ENCODE peak calls at places on chromosomes 3 and 15, in nine cellular contexts. P is AG09319; Y is heart right ventricle; A is neural crest cell; K is CD8-positive, alpha-beta T cell; X is lower leg skin; F is colonic mucosa; W is choroid plexus epithelial cell; R is OCI-LY7. G is an unnamed sample.

GRCh38 chr3:127217594-127218456 is 24.9 kb downstream of the PRR23E start:
- DNase-seq in P (peak), Y (no peak), A (no peak), K (no peak), X (no peak), F (no peak), W (no peak), R (no peak), G (peak)

GRCh38 chr3:38576131-38577088 is 73.1 kb downstream of the SCN5A start:
- DNase-seq in P (no peak), Y (no peak), A (no peak), K (no peak), X (no peak), F (no peak), W (no peak), R (no peak), G (no peak)

GRCh38 chr15:31390777-31391486 is 64.3 kb downstream of the KLF13 start:
- DNase-seq in P (no peak), Y (no peak), A (no peak), K (no peak), X (peak), F (peak), W (no peak), R (no peak), G (no peak)

GRCh38 chr3:98655666-98656065 is 62.3 kb upstream of the CPOX start:
- DNase-seq in P (no peak), Y (no peak), A (no peak), K (no peak), X (no peak), F (no peak), W (peak), R (no peak), G (no peak)

GRCh38 chr15:27993996-27994775 is 104.9 kb downstream of the OCA2 start:
- DNase-seq in P (no peak), Y (no peak), A (no peak), K (no peak), X (no peak), F (peak), W (no peak), R (no peak), G (no peak)

GRCh38 chr15:80970018-80970657 is 19.5 kb downstream of the MESD start:
- DNase-seq in P (no peak), Y (peak), A (peak), K (peak), X (peak), F (peak), W (peak), R (peak), G (peak)

GRCh38 chr3:190225186-190225692 is 97.0 kb downstream of the CLDN1 start:
- DNase-seq in P (peak), Y (no peak), A (no peak), K (no peak), X (no peak), F (no peak), W (peak), R (peak), G (peak)

GRCh38 chr3:10374311-10374710 is 53.4 kb upstream of the SEC13 start:
- DNase-seq in P (no peak), Y (no peak), A (no peak), K (no peak), X (no peak), F (no peak), W (no peak), R (no peak), G (no peak)

GRCh38 chr15:40441012-40441735 is 421 bp downstream of the BAHD1 start:
- DNase-seq in P (no peak), Y (peak), A (peak), K (no peak), X (no peak), F (no peak), W (no peak), R (peak), G (no peak)

GRCh38 chr15:49242820-49243219 is 72.8 kb downstream of the GALK2 start:
- DNase-seq in P (peak), Y (no peak), A (no peak), K (no peak), X (no peak), F (no peak), W (peak), R (no peak), G (peak)
- TF ChIP-seq CTCF in P (no peak), Y (no peak), A (no peak), K (no peak), X (no peak), F (no peak), W (no peak), R (no peak), G (no peak)

GRCh38 chr15:69476704-69477473 is 24.3 kb downstream of the RPLP1 start:
- DNase-seq in P (no peak), Y (no peak), A (no peak), K (no peak), X (no peak), F (no peak), W (no peak), R (no peak), G (no peak)

GRCh38 chr15:69472575-69472974 is 20.0 kb downstream of the RPLP1 start:
- DNase-seq in P (no peak), Y (no peak), A (no peak), K (no peak), X (no peak), F (no peak), W (no peak), R (no peak), G (no peak)

GRCh38 chr15:69475769-69476358 is 23.2 kb downstream of the RPLP1 start:
- DNase-seq in P (peak), Y (peak), A (peak), K (peak), X (peak), F (peak), W (peak), R (peak), G (peak)

GRCh38 chr15:69474291-69474690 is 21.7 kb downstream of the RPLP1 start:
- DNase-seq in P (no peak), Y (no peak), A (no peak), K (no peak), X (no peak), F (no peak), W (peak), R (no peak), G (no peak)

DNA sequence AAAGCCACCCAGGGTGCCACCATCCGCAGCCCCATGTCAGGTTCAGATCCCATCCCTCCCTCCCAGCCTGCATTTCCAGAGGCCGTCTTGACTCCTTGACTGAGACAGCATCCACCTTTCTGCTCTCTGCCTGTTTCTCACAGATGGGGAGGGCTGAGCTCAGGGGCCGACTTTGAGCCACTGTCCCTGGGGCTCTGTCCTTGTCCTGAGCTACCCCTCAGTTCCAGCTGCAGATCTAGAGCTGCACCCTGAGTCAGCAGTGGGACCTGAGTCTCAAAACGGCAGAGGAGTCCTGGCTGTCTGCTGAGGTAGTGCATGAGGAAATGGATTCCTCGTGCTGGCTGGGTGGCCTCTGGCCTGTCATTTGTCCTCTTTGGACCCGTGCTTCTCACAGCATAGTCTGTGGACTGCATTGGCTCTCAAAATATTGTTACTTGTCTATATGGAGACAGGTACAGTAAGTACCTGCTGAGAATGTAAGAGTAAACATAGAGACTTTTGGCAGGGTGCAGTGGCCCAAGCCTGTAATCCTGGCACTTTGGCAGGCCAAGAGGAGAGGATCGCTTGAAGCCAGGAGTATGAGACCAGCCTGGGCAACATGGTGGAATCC is 22.3 kb downstream of the RPLP1 start:
- DNase-seq in P (no peak), Y (no peak), A (no peak), K (no peak), X (no peak), F (no peak), W (no peak), R (no peak), G (no peak)
- TF ChIP-seq CTCF in P (no peak), Y (no peak), A (peak), K (no peak), X (no peak), F (no peak), W (peak), R (no peak), G (no peak)

GRCh38 chr3:60579734-60580133 is 671.5 kb downstream of the FHIT start:
- DNase-seq in P (peak), Y (no peak), A (no peak), K (no peak), X (no peak), F (no peak), W (peak), R (no peak), G (peak)

GRCh38 chr3:60578936-60579335 is 672.3 kb downstream of the FHIT start:
- DNase-seq in P (no peak), Y (no peak), A (no peak), K (no peak), X (no peak), F (no peak), W (no peak), R (no peak), G (peak)

GRCh38 chr3:60580826-60581225 is 670.4 kb downstream of the FHIT start:
- DNase-seq in P (no peak), Y (no peak), A (no peak), K (no peak), X (no peak), F (no peak), W (no peak), R (no peak), G (no peak)

GRCh38 chr3:60584250-60584649 is 667.0 kb downstream of the FHIT start:
- DNase-seq in P (no peak), Y (no peak), A (no peak), K (no peak), X (no peak), F (no peak), W (no peak), R (no peak), G (no peak)

DNA sequence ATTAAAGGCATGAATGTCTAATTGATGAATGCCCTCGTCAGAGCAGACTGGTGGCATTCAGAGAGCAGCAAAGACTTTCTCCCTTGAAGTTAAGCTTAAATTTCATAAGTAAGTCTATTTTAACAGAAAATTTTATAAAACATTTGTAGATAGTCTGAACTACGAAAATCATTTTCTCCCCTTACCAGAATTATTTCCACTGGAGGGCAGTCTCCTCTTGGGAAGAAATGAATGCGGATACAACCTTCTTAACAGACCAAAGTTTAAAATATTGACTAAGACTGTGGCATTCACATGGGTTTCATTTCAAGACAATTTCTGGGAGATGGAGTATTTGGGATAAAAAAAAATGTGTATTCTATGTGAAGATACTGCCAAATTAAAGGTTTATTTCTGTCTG is 669.0 kb downstream of the FHIT start:
- DNase-seq in P (no peak), Y (no peak), A (no peak), K (no peak), X (no peak), F (no peak), W (peak), R (no peak), G (peak)
- TF ChIP-seq CTCF in P (peak), Y (peak), A (peak), K (no peak), X (no peak), F (no peak), W (peak), R (peak), G (peak)

GRCh38 chr3:12815719-12816118 is 19.2 kb downstream of the CAND2 start:
- DNase-seq in P (no peak), Y (no peak), A (no peak), K (no peak), X (no peak), F (no peak), W (no peak), R (no peak), G (no peak)
- TF ChIP-seq CTCF in P (no peak), Y (no peak), A (no peak), K (no peak), X (no peak), F (no peak), W (no peak), R (peak), G (no peak)

GRCh38 chr3:72803573-72803972 is 44.7 kb downstream of the SHQ1 start:
- DNase-seq in P (no peak), Y (no peak), A (no peak), K (no peak), X (no peak), F (no peak), W (no peak), R (no peak), G (no peak)
- TF ChIP-seq CTCF in P (no peak), Y (no peak), A (no peak), K (no peak), X (no peak), F (no peak), W (no peak), R (no peak), G (no peak)

DNA sequence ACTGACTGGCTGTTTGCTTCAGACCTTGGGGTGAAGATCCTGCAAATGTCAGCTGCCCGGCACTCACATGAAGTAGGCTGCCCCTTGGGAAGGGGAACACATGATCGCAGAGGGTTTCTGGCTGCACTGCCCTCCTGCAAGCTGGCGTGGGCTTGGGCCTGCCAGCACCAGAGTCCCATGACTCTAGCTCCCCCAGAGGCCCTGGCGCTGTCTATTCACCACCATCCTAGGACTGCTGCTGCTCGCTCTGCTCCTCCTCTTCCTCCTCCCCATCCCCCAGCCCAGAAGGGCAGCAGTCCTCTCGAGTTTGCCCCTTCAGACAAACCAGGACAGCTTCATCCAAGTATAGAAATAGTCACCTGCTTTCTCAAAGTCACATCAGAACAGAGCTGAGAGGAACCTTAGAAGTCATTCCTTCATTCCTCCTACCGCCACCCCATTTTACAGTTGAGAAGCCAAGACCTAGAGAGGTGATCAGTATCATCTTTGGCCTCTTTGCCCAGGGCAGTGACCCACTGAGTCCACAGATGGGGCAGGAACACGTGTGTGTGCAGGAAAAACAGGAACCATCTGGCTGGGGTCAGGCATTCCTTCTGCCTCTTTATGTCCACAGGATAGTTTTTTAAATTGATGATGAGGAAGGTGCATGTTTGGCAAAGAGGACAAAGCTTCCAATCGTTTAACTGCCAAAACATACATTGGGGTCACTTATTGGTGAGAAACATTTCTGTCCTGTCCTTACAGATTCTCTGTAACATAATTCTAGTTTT is 13.2 kb downstream of the DPH3 start:
- DNase-seq in P (no peak), Y (no peak), A (no peak), K (no peak), X (no peak), F (no peak), W (no peak), R (no peak), G (no peak)
- TF ChIP-seq CTCF in P (no peak), Y (no peak), A (no peak), K (no peak), X (no peak), F (no peak), W (no peak), R (no peak), G (no peak)

DNA sequence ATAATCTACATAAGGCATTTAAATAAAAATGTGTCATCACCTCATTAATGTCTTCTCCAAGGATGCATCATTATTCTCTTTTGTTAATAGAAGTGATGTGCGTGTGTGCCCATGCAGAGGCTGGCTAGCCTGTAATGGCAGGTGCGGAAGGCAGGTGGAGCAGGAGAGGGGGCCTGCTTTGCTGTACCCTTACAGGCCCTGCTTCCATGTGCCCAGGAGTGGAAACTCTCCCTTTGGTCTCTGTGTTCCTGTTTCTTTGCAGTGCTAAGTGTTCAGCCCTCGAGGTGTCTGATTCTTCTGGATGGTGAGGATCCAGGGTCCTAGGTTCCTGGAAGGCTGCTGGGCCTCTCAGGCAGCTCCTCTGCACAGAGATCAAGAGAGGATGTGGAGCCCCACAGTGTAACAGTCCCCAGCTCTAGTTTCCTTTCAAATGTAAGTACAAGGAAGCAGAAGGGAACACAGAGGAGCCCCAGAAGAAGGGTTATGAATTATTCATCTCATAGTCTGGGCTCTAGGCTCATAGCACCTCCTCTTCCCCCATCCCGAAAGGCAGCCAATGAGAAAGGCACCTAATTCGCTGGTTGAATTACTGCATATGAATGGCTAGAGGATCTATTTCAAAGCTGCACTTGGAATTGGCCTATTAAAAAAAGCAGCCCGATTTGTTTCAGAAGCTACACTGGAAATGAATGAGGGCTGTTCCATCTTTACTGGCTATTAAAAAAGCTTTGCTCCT is 39.1 kb upstream of the AGBL1 start:
- DNase-seq in P (no peak), Y (no peak), A (no peak), K (no peak), X (no peak), F (no peak), W (no peak), R (no peak), G (no peak)
- TF ChIP-seq CTCF in P (no peak), Y (no peak), A (no peak), K (no peak), X (no peak), F (no peak), W (no peak), R (no peak), G (no peak)

GRCh38 chr3:118637866-118638265 is 396.8 kb downstream of the IGSF11 start:
- DNase-seq in P (no peak), Y (no peak), A (no peak), K (no peak), X (no peak), F (no peak), W (no peak), R (no peak), G (no peak)

GRCh38 chr3:118641608-118642007 is 393.0 kb downstream of the IGSF11 start:
- DNase-seq in P (no peak), Y (no peak), A (peak), K (no peak), X (no peak), F (no peak), W (no peak), R (peak), G (no peak)

GRCh38 chr3:118636841-118637240 is 397.8 kb downstream of the IGSF11 start:
- DNase-seq in P (no peak), Y (no peak), A (no peak), K (no peak), X (no peak), F (no peak), W (no peak), R (no peak), G (peak)
- TF ChIP-seq CTCF in P (no peak), Y (no peak), A (peak), K (no peak), X (no peak), F (no peak), W (no peak), R (no peak), G (peak)

G was measured in MCF 10A.